ENCODE peak calls at places on chromosomes 2 and 18, in four cellular contexts. One of them, this sample, is unnamed.

GRCh38 chr2:238513346-238513745 is 86.6 kb downstream of the ASB1 start:
- DNase-seq in endodermal cell: peak
- DNase-seq in IMR-90: peak
- DNase-seq in GM12865: peak
- DNase-seq in this sample: peak

GRCh38 chr18:45954070-45954712 is 12.9 kb downstream of the EPG5 start:
- DNase-seq in endodermal cell: no peak
- DNase-seq in IMR-90: peak
- DNase-seq in GM12865: no peak
- DNase-seq in this sample: no peak

GRCh38 chr2:43877782-43878464 is 39.2 kb downstream of the ABCG8 start:
- DNase-seq in endodermal cell: peak
- DNase-seq in IMR-90: peak
- DNase-seq in GM12865: peak
- DNase-seq in this sample: peak

GRCh38 chr2:15177103-15177502 is 384.0 kb downstream of the NBAS start:
- DNase-seq in endodermal cell: no peak
- DNase-seq in IMR-90: peak
- DNase-seq in GM12865: peak
- DNase-seq in this sample: peak

GRCh38 chr2:48607307-48608014 is 10.2 kb upstream of the GTF2A1L start:
- DNase-seq in endodermal cell: no peak
- DNase-seq in IMR-90: peak
- DNase-seq in GM12865: no peak
- DNase-seq in this sample: no peak

GRCh38 chr2:171319164-171319810 is 114.5 kb downstream of the METTL8 start:
- DNase-seq in endodermal cell: peak
- DNase-seq in IMR-90: peak
- DNase-seq in GM12865: peak
- DNase-seq in this sample: no peak

GRCh38 chr2:11850082-11850481 is 103.7 kb downstream of the LPIN1 start:
- DNase-seq in endodermal cell: no peak
- DNase-seq in IMR-90: no peak
- DNase-seq in GM12865: no peak
- DNase-seq in this sample: no peak

GRCh38 chr2:148607553-148607952 is 37.0 kb upstream of the EPC2 start:
- DNase-seq in endodermal cell: no peak
- DNase-seq in IMR-90: no peak
- DNase-seq in GM12865: peak
- DNase-seq in this sample: no peak

GRCh38 chr2:149984311-149984710 is 396.7 kb upstream of the MMADHC start:
- DNase-seq in endodermal cell: no peak
- DNase-seq in IMR-90: no peak
- DNase-seq in GM12865: no peak
- DNase-seq in this sample: no peak

GRCh38 chr2:233449921-233450853 is 95.9 kb downstream of the DGKD start:
- DNase-seq in endodermal cell: peak
- DNase-seq in IMR-90: no peak
- DNase-seq in GM12865: no peak
- DNase-seq in this sample: no peak

GRCh38 chr2:159208449-159208848 is 78.1 kb downstream of the WDSUB1 start:
- DNase-seq in endodermal cell: peak
- DNase-seq in IMR-90: no peak
- DNase-seq in GM12865: no peak
- DNase-seq in this sample: no peak

GRCh38 chr2:172350844-172351480 is 76.4 kb upstream of the ITGA6 start:
- DNase-seq in endodermal cell: no peak
- DNase-seq in IMR-90: no peak
- DNase-seq in GM12865: no peak
- DNase-seq in this sample: no peak

GRCh38 chr2:205056066-205056678 is 510.9 kb downstream of the PARD3B start:
- DNase-seq in endodermal cell: no peak
- DNase-seq in IMR-90: peak
- DNase-seq in GM12865: no peak
- DNase-seq in this sample: no peak
- H3K4me3 ChIP-seq in endodermal cell: no peak
- H3K4me3 ChIP-seq in IMR-90: peak
- H3K4me3 ChIP-seq in GM12865: no peak
- H3K4me3 ChIP-seq in this sample: no peak

GRCh38 chr2:9142551-9143263 is 63.9 kb upstream of the ASAP2 start:
- DNase-seq in endodermal cell: peak
- DNase-seq in IMR-90: peak
- DNase-seq in GM12865: peak
- DNase-seq in this sample: peak
- H3K4me3 ChIP-seq in endodermal cell: peak
- H3K4me3 ChIP-seq in IMR-90: peak
- H3K4me3 ChIP-seq in GM12865: no peak
- H3K4me3 ChIP-seq in this sample: no peak

DNA sequence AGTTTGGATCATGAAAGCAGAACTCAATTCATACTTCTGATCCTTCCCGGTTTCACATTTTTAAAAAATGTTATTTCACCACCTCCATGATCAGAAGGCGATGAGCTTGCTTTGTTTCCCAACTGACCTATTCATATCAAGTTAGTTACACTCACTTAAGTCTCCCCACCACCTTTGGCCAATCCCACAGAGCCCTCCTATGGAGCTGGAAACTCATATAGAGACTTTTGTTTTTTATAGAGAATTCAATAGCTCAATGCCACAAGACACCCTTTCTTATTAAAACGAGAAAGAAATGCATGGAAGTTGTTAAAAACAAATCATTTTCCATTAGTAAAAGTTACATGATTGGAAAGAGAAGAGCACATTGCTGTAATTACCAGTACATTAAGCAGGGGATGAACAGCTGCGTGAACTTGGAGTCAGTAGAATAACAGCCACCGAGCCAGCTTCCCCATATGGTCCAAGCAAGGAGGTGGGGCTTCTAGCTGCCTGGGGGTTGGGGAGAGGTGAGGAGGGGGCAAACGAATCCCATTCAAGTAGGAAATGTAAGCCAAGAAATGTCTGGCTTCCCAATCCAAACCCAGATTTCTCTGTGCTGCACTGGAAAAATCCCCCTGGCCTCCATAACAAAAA is 614.6 kb downstream of the IRS1 start:
- DNase-seq in endodermal cell: no peak
- DNase-seq in IMR-90: peak
- DNase-seq in GM12865: no peak
- DNase-seq in this sample: no peak
- H3K4me3 ChIP-seq in endodermal cell: no peak
- H3K4me3 ChIP-seq in IMR-90: peak
- H3K4me3 ChIP-seq in GM12865: no peak
- H3K4me3 ChIP-seq in this sample: no peak

GRCh38 chr2:200587007-200587616 is 1.3 kb downstream of the AOX1 start:
- DNase-seq in endodermal cell: no peak
- DNase-seq in IMR-90: no peak
- DNase-seq in GM12865: no peak
- DNase-seq in this sample: no peak
- H3K4me3 ChIP-seq in endodermal cell: no peak
- H3K4me3 ChIP-seq in IMR-90: no peak
- H3K4me3 ChIP-seq in GM12865: no peak
- H3K4me3 ChIP-seq in this sample: no peak

This sample was measured in small intestine.